ENCODE peak calls at places on chromosome 6, in five cellular contexts. E is AG04450, Y is GM23338, A is globus pallidus, B is PC-9. K is an unnamed sample.

GRCh38 chr6:168219167-168219566 is 100.4 kb downstream of the DACT2 start:
- DNase-seq in E (no peak), A (no peak), B (no peak), Y (no peak), K (no peak)

GRCh38 chr6:5752282-5752681 is 254.4 kb downstream of the NRN1 start:
- DNase-seq in B (no peak), A (no peak), Y (peak; percentile 60), E (peak; percentile 62), K (peak; percentile 18)

GRCh38 chr6:36616888-36617521 is 22.8 kb downstream of the SRSF3 start:
- DNase-seq in B (peak; percentile 90), Y (no peak), E (no peak), A (no peak), K (no peak)

GRCh38 chr6:6519028-6519427 is 69.5 kb upstream of the LY86 start:
- DNase-seq in B (no peak), E (no peak), A (no peak), Y (no peak), K (no peak)

GRCh38 chr6:105745464-105746129 is 340.5 kb upstream of the PRDM1 start:
- DNase-seq in Y (no peak), A (no peak), B (no peak), E (no peak), K (no peak)

GRCh38 chr6:87172292-87172691 is 16.9 kb downstream of the ZNF292 start:
- DNase-seq in Y (peak; percentile 69), B (no peak), E (no peak), A (no peak), K (no peak)

GRCh38 chr6:62362097-62362496 is 76.1 kb upstream of the KHDRBS2 start:
- DNase-seq in E (no peak), B (no peak), Y (no peak), A (no peak), K (no peak)

GRCh38 chr6:157946865-157947532 is 34.7 kb upstream of the SYNJ2 start:
- DNase-seq in E (no peak), Y (peak; percentile 45), A (peak; percentile 84), B (no peak), K (peak; percentile 44)

K was measured in midbrain.